ENCODE peak calls at places on chromosomes 12 and 14, in five cellular contexts. K is psoas muscle, E is astrocyte, H is adrenal gland, V is IMR-90. D is an unnamed sample. For H3K36me3 and H3K9me3, the result is how much of the 10 kb centered on the place peaks cover.

GRCh38 chr12:47273191-47273626 is 193.4 kb upstream of the AMIGO2 start:
- DNase-seq in K (no peak), E (no peak), H (no peak), V (no peak), D (no peak)

GRCh38 chr12:106084759-106085158 is 54.0 kb downstream of the NUAK1 start:
- DNase-seq in K (no peak), E (no peak), H (no peak), V (no peak), D (no peak)

GRCh38 chr14:101070540-101071492 is 167.3 kb upstream of the RTL1 start:
- DNase-seq in K (no peak), E (no peak), H (peak), V (no peak), D (no peak)

GRCh38 chr12:32679910-32680217 is 763 bp downstream of the DNM1L start:
- DNase-seq in K (no peak), E (no peak), H (no peak), V (no peak), D (no peak)

GRCh38 chr12:70698345-70698744 is 61.1 kb upstream of the PTPRB start:
- DNase-seq in K (no peak), E (no peak), H (no peak), V (no peak), D (no peak)

GRCh38 chr12:5748027-5748426 is 197.0 kb downstream of the ANO2 start:
- DNase-seq in K (no peak), E (no peak), H (no peak), V (no peak), D (no peak)

GRCh38 chr14:58488550-58488949 is 61.0 kb downstream of the KIAA0586 start:
- DNase-seq in K (no peak), E (peak), H (no peak), V (peak), D (peak)

GRCh38 chr12:50572760-50573159 is 68.0 kb downstream of the DIP2B start:
- DNase-seq in K (no peak), E (no peak), H (no peak), V (no peak), D (no peak)

GRCh38 chr12:42556917-42557316 is 32.6 kb downstream of the PRICKLE1 start:
- DNase-seq in K (no peak), E (no peak), H (no peak), V (no peak), D (no peak)

GRCh38 chr12:46825526-46826414 is at the start of gene SLC38A4:
- DNase-seq in K (peak), E (peak), H (no peak), V (peak), D (peak)

GRCh38 chr12:10331642-10332239 is 24.1 kb downstream of the KLRD1 start:
- DNase-seq in K (no peak), E (peak), H (no peak), V (peak), D (no peak)

GRCh38 chr12:5872745-5873144 is 72.3 kb downstream of the ANO2 start:
- DNase-seq in K (no peak), E (peak), H (no peak), V (peak), D (no peak)

GRCh38 chr14:77098470-77099353 is 654 bp downstream of the CIPC start:
- DNase-seq in K (peak), E (no peak), H (peak), V (no peak), D (peak)

GRCh38 chr12:23631991-23632390 is 317.5 kb downstream of the SOX5 start:
- DNase-seq in K (no peak), E (peak), H (no peak), V (peak), D (no peak)

GRCh38 chr14:84927096-84927910 is 602.6 kb upstream of the FLRT2 start:
- DNase-seq in K (no peak), E (no peak), H (no peak), V (no peak), D (no peak)

GRCh38 chr12:31118347-31118830 is 44.7 kb downstream of the DDX11 start:
- DNase-seq in K (no peak), E (no peak), H (peak), V (no peak), D (no peak)

GRCh38 chr12:76032043-76032981 is 736 bp upstream of the PHLDA1 start:
- DNase-seq in K (no peak), E (peak), H (no peak), V (peak), D (peak)

GRCh38 chr12:128191380-128191779 is 75.6 kb upstream of the TMEM132C start:
- DNase-seq in K (no peak), E (no peak), H (no peak), V (no peak), D (no peak)

GRCh38 chr14:77615231-77616132 is 955 bp downstream of the SPTLC2 start:
- DNase-seq in K (no peak), E (peak), H (no peak), V (peak), D (no peak)

GRCh38 chr12:120162763-120163162 is 31.8 kb downstream of the GCN1 start:
- DNase-seq in K (no peak), E (no peak), H (no peak), V (no peak), D (no peak)

GRCh38 chr12:18462437-18462836 is 201.1 kb downstream of the PIK3C2G start:
- DNase-seq in K (no peak), E (peak), H (no peak), V (peak), D (peak)

GRCh38 chr12:46071769-46072624 is 81.6 kb upstream of the SCAF11 start:
- DNase-seq in K (peak), E (peak), H (peak), V (peak), D (peak)

GRCh38 chr12:85016423-85016822 is 19.7 kb downstream of the TSPAN19 start:
- DNase-seq in K (no peak), E (peak), H (no peak), V (peak), D (peak)

GRCh38 chr12:87127272-87127671 is 871.1 kb upstream of the MGAT4C start:
- DNase-seq in K (no peak), E (peak), H (no peak), V (peak), D (peak)

GRCh38 chr12:728781-729180 is 23.6 kb upstream of the WNK1 start:
- DNase-seq in K (no peak), E (no peak), H (no peak), V (no peak), D (no peak)

GRCh38 chr12:132834181-132834711 is 5.6 kb upstream of the GOLGA3 start:
- DNase-seq in K (no peak), E (no peak), H (no peak), V (no peak), D (no peak)

GRCh38 chr12:132837693-132838463 is 9.2 kb upstream of the GOLGA3 start:
- DNase-seq in K (peak), E (no peak), H (no peak), V (no peak), D (no peak)

GRCh38 chr12:132836803-132837331 is 8.2 kb upstream of the GOLGA3 start:
- DNase-seq in K (no peak), E (no peak), H (no peak), V (no peak), D (no peak)

GRCh38 chr12:132833341-132833740 is 4.7 kb upstream of the GOLGA3 start:
- DNase-seq in K (no peak), E (no peak), H (no peak), V (no peak), D (no peak)

DNA sequence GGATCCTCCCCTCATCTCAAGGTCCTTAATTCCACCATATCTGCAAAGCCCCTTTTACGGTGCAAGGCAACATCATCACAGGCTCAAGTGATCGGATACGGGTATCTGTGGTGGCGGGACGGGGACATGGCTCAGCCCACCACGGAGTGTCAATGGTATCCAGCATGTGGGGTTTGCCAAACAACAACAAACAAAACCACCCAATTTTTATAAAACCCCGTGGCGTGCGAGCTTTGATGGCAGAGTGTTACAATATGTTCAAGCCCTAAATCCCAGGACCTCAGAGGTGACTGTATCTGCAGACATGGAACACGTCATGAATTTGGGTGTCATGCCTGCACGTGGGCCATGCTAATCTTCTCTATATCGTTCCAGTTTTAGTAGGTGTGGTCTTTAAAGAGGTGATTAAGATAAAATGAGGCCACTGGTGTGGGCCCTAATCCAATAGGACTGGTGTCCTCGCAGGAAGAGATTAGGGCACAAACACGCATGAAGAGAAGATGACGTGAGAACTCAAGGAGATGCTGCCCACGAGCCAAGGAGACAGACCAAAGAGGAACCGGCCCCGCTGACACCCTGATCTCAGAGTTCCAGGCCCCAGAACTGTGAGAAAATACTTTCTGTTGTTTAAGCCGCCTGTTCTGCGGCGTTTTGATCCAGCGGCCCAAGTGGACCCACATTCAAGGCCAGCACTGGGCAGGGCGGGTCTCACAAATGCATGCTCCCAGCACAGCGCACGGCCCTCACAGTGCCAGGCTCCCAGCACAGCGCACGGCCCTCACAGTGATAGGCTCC is 6.6 kb upstream of the GOLGA3 start:
- DNase-seq in K (no peak), E (no peak), H (no peak), V (no peak), D (no peak)
- H3K36me3 ChIP-seq in K (under half), E (under half), H (under half), V (under half), D (under half)

DNA sequence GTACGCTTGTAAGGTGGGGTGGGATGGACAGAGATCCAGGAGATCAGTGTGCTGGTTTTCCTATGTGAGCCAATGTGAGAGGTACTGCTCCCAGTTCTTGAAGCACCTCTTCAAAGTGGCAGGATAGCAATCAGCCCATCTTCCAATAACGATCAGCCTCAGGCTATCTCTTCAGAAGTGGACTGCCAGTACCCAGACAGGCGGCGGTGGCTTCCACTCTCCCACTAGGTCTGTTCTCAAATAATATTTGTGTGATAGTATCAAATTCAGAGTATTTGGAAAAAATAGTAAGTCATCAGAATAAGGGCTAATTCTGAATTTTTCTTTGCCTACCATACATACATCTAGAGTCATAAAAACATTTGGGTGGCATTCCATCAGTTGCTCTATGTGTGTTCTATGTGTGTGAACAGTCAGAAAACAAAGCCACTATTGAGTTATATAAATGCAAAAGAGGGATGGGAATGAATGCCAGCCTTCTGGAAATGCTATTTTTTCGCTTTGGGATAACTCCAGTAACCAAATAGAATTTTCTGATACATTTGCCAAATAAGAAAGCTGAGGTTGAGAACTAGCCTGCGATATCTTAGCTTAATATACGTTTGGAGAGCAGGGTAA is 237.2 kb upstream of the RGS6 start:
- DNase-seq in K (no peak), E (no peak), H (no peak), V (no peak), D (no peak)
- H3K4me3 ChIP-seq in K (no peak), E (no peak), H (no peak), V (no peak), D (no peak)

GRCh38 chr12:133181238-133181959 is at the start of gene ZNF268:
- DNase-seq in K (peak), E (peak), H (peak), V (peak), D (peak)
- H3K9me3 ChIP-seq in K (half or more), E (under half), H (under half), V (under half), D (under half)

GRCh38 chr14:23094666-23095195 is at the start of gene ACIN1:
- DNase-seq in K (no peak), E (peak), H (no peak), V (peak), D (peak)

GRCh38 chr14:23095196-23096108 is at the start of gene C14orf119:
- DNase-seq in K (peak), E (peak), H (peak), V (peak), D (peak)

GRCh38 chr14:23093993-23094665 is 807 bp downstream of the ACIN1 start:
- DNase-seq in K (no peak), E (no peak), H (no peak), V (no peak), D (no peak)

GRCh38 chr14:23093104-23093503 is 1.8 kb downstream of the ACIN1 start:
- DNase-seq in K (no peak), E (no peak), H (no peak), V (no peak), D (no peak)

GRCh38 chr14:23093526-23093925 is 1.4 kb downstream of the ACIN1 start:
- DNase-seq in K (no peak), E (no peak), H (no peak), V (no peak), D (no peak)
- H3K36me3 ChIP-seq in K (under half), E (under half), H (under half), V (under half), D (under half)

GRCh38 chr12:52238206-52238840 is 5.3 kb downstream of the KRT7 start:
- DNase-seq in K (no peak), E (no peak), H (no peak), V (no peak), D (no peak)
- H3K4me3 ChIP-seq in K (no peak), E (no peak), H (no peak), V (no peak), D (no peak)

D was measured in MG63.